ENCODE peak calls at places on chromosome 19, in six cellular contexts. F is NCI-H1694 treated with DMSO at 0.1 percent for 48 hours, B is omental fat pad, P is mesendoderm, H is body of pancreas, R is hypothalamus. M is an unnamed sample.
A peak's percentile ranks its signal among the peaks of the same experiment; 100 is the strongest.

GRCh38 chr19:35476149-35476548 is 14.1 kb downstream of the KRTDAP start:
- DNase-seq in F (no peak), B (no peak), P (peak; percentile 49), H (no peak), R (no peak), M (no peak)

GRCh38 chr19:14091086-14091884 is 734 bp upstream of the SAMD1 start:
- DNase-seq in F (peak; percentile 71), B (no peak), P (peak; percentile 78), H (peak; percentile 54), R (peak; percentile 89), M (peak; percentile 67)

GRCh38 chr19:3698386-3698950 is 1.8 kb downstream of the PIP5K1C start:
- DNase-seq in F (no peak), B (no peak), P (no peak), H (no peak), R (no peak), M (no peak)

GRCh38 chr19:7460562-7460966 is 28.3 kb downstream of the PEX11G start:
- DNase-seq in F (no peak), B (no peak), P (peak; percentile 67), H (no peak), R (no peak), M (no peak)

GRCh38 chr19:50564229-50565105 is 3.8 kb downstream of the LRRC4B start:
- DNase-seq in F (no peak), B (no peak), P (no peak), H (no peak), R (no peak), M (no peak)

GRCh38 chr19:5503598-5503997 is 48.4 kb downstream of the ZNRF4 start:
- DNase-seq in F (no peak), B (no peak), P (peak; percentile 47), H (no peak), R (no peak), M (no peak)

GRCh38 chr19:38649305-38650179 is 2.1 kb downstream of the ACTN4 start:
- DNase-seq in F (no peak), B (no peak), P (no peak), H (peak; percentile 70), R (no peak), M (no peak)

GRCh38 chr19:12733369-12733896 is 1.1 kb downstream of the TRIR start:
- DNase-seq in F (peak; percentile 9), B (no peak), P (peak; percentile 63), H (no peak), R (no peak), M (no peak)

M was measured in GOT3.